ENCODE peak calls at places on chromosomes 1 and 21, in eight cellular contexts. One of them, this sample, is unnamed.

GRCh38 chr1:54047384-54048315 is 5.4 kb downstream of the TMEM59 start:
- DNase-seq in T-helper 1 cell: no peak
- DNase-seq in cardiac septum: no peak
- DNase-seq in BJ: no peak
- DNase-seq in activated CD4-positive, alpha-beta T cell treated with anti-CD3 and anti-CD28 coated beads for 48 hours: no peak
- DNase-seq in GM20000: no peak
- DNase-seq in NCI-H2029: no peak
- DNase-seq in anterior cingulate cortex: no peak
- DNase-seq in this sample: no peak

GRCh38 chr1:231861541-231862481 is 235.2 kb downstream of the DISC1 start:
- DNase-seq in GM20000: no peak
- DNase-seq in cardiac septum: no peak
- DNase-seq in NCI-H2029: no peak
- DNase-seq in BJ: no peak
- DNase-seq in anterior cingulate cortex: no peak
- DNase-seq in T-helper 1 cell: no peak
- DNase-seq in activated CD4-positive, alpha-beta T cell treated with anti-CD3 and anti-CD28 coated beads for 48 hours: no peak
- DNase-seq in this sample: no peak

GRCh38 chr1:118154220-118154619 is 30.8 kb downstream of the SPAG17 start:
- DNase-seq in NCI-H2029: no peak
- DNase-seq in GM20000: peak
- DNase-seq in activated CD4-positive, alpha-beta T cell treated with anti-CD3 and anti-CD28 coated beads for 48 hours: no peak
- DNase-seq in anterior cingulate cortex: no peak
- DNase-seq in T-helper 1 cell: no peak
- DNase-seq in cardiac septum: no peak
- DNase-seq in BJ: no peak
- DNase-seq in this sample: no peak

GRCh38 chr1:170114916-170115315 is 30.8 kb upstream of the NTMT2 start:
- DNase-seq in NCI-H2029: no peak
- DNase-seq in BJ: no peak
- DNase-seq in GM20000: no peak
- DNase-seq in anterior cingulate cortex: no peak
- DNase-seq in cardiac septum: no peak
- DNase-seq in activated CD4-positive, alpha-beta T cell treated with anti-CD3 and anti-CD28 coated beads for 48 hours: no peak
- DNase-seq in T-helper 1 cell: no peak
- DNase-seq in this sample: no peak

GRCh38 chr1:98706173-98706848 is 44.8 kb downstream of the SNX7 start:
- DNase-seq in cardiac septum: no peak
- DNase-seq in anterior cingulate cortex: no peak
- DNase-seq in activated CD4-positive, alpha-beta T cell treated with anti-CD3 and anti-CD28 coated beads for 48 hours: no peak
- DNase-seq in T-helper 1 cell: no peak
- DNase-seq in GM20000: no peak
- DNase-seq in NCI-H2029: no peak
- DNase-seq in BJ: no peak
- DNase-seq in this sample: no peak

GRCh38 chr1:66492424-66492823 is 41.5 kb upstream of the SGIP1 start:
- DNase-seq in cardiac septum: no peak
- DNase-seq in anterior cingulate cortex: no peak
- DNase-seq in BJ: no peak
- DNase-seq in NCI-H2029: no peak
- DNase-seq in activated CD4-positive, alpha-beta T cell treated with anti-CD3 and anti-CD28 coated beads for 48 hours: no peak
- DNase-seq in T-helper 1 cell: no peak
- DNase-seq in GM20000: no peak
- DNase-seq in this sample: no peak

GRCh38 chr1:212628813-212629415 is 20.4 kb downstream of the ATF3 start:
- DNase-seq in BJ: no peak
- DNase-seq in activated CD4-positive, alpha-beta T cell treated with anti-CD3 and anti-CD28 coated beads for 48 hours: no peak
- DNase-seq in GM20000: no peak
- DNase-seq in NCI-H2029: no peak
- DNase-seq in T-helper 1 cell: no peak
- DNase-seq in cardiac septum: no peak
- DNase-seq in anterior cingulate cortex: no peak
- DNase-seq in this sample: no peak

GRCh38 chr1:241627453-241628329 is 12.5 kb downstream of the CHML start:
- DNase-seq in BJ: no peak
- DNase-seq in activated CD4-positive, alpha-beta T cell treated with anti-CD3 and anti-CD28 coated beads for 48 hours: peak
- DNase-seq in NCI-H2029: peak
- DNase-seq in GM20000: peak
- DNase-seq in anterior cingulate cortex: no peak
- DNase-seq in T-helper 1 cell: peak
- DNase-seq in cardiac septum: no peak
- DNase-seq in this sample: no peak

GRCh38 chr1:200184196-200184595 is 156.7 kb downstream of the NR5A2 start:
- DNase-seq in BJ: no peak
- DNase-seq in NCI-H2029: peak
- DNase-seq in activated CD4-positive, alpha-beta T cell treated with anti-CD3 and anti-CD28 coated beads for 48 hours: no peak
- DNase-seq in GM20000: no peak
- DNase-seq in cardiac septum: peak
- DNase-seq in T-helper 1 cell: no peak
- DNase-seq in anterior cingulate cortex: peak
- DNase-seq in this sample: peak

GRCh38 chr1:235455806-235456205 is 48.4 kb downstream of the B3GALNT2 start:
- DNase-seq in activated CD4-positive, alpha-beta T cell treated with anti-CD3 and anti-CD28 coated beads for 48 hours: no peak
- DNase-seq in BJ: no peak
- DNase-seq in anterior cingulate cortex: no peak
- DNase-seq in T-helper 1 cell: no peak
- DNase-seq in cardiac septum: no peak
- DNase-seq in NCI-H2029: no peak
- DNase-seq in GM20000: no peak
- DNase-seq in this sample: no peak

GRCh38 chr1:11700655-11701467 is 9.4 kb downstream of the DRAXIN start:
- DNase-seq in activated CD4-positive, alpha-beta T cell treated with anti-CD3 and anti-CD28 coated beads for 48 hours: no peak
- DNase-seq in GM20000: no peak
- DNase-seq in anterior cingulate cortex: no peak
- DNase-seq in NCI-H2029: no peak
- DNase-seq in T-helper 1 cell: no peak
- DNase-seq in BJ: no peak
- DNase-seq in cardiac septum: no peak
- DNase-seq in this sample: no peak

GRCh38 chr1:101506541-101507164 is 269.8 kb downstream of the S1PR1 start:
- DNase-seq in T-helper 1 cell: no peak
- DNase-seq in cardiac septum: no peak
- DNase-seq in NCI-H2029: peak
- DNase-seq in anterior cingulate cortex: no peak
- DNase-seq in activated CD4-positive, alpha-beta T cell treated with anti-CD3 and anti-CD28 coated beads for 48 hours: peak
- DNase-seq in GM20000: peak
- DNase-seq in BJ: no peak
- DNase-seq in this sample: peak

GRCh38 chr1:234918216-234918841 is 210.3 kb downstream of the TOMM20 start:
- DNase-seq in T-helper 1 cell: no peak
- DNase-seq in activated CD4-positive, alpha-beta T cell treated with anti-CD3 and anti-CD28 coated beads for 48 hours: no peak
- DNase-seq in cardiac septum: peak
- DNase-seq in NCI-H2029: peak
- DNase-seq in GM20000: no peak
- DNase-seq in anterior cingulate cortex: no peak
- DNase-seq in BJ: no peak
- DNase-seq in this sample: no peak

GRCh38 chr21:33254766-33255165 is 11.4 kb upstream of the IL10RB start:
- DNase-seq in T-helper 1 cell: no peak
- DNase-seq in BJ: no peak
- DNase-seq in cardiac septum: no peak
- DNase-seq in NCI-H2029: no peak
- DNase-seq in anterior cingulate cortex: no peak
- DNase-seq in activated CD4-positive, alpha-beta T cell treated with anti-CD3 and anti-CD28 coated beads for 48 hours: no peak
- DNase-seq in GM20000: no peak
- DNase-seq in this sample: no peak

GRCh38 chr1:48203287-48203900 is 19.1 kb upstream of the SLC5A9 start:
- DNase-seq in NCI-H2029: peak
- DNase-seq in activated CD4-positive, alpha-beta T cell treated with anti-CD3 and anti-CD28 coated beads for 48 hours: no peak
- DNase-seq in GM20000: peak
- DNase-seq in anterior cingulate cortex: no peak
- DNase-seq in BJ: no peak
- DNase-seq in cardiac septum: no peak
- DNase-seq in T-helper 1 cell: no peak
- DNase-seq in this sample: no peak

GRCh38 chr1:229456016-229456415 is 22.1 kb upstream of the ACTA1 start:
- DNase-seq in activated CD4-positive, alpha-beta T cell treated with anti-CD3 and anti-CD28 coated beads for 48 hours: no peak
- DNase-seq in cardiac septum: no peak
- DNase-seq in BJ: no peak
- DNase-seq in NCI-H2029: no peak
- DNase-seq in GM20000: no peak
- DNase-seq in anterior cingulate cortex: no peak
- DNase-seq in T-helper 1 cell: no peak
- DNase-seq in this sample: no peak

GRCh38 chr1:154972517-154973343 is 1.8 kb upstream of the CKS1B start:
- DNase-seq in activated CD4-positive, alpha-beta T cell treated with anti-CD3 and anti-CD28 coated beads for 48 hours: no peak
- DNase-seq in GM20000: no peak
- DNase-seq in anterior cingulate cortex: peak
- DNase-seq in cardiac septum: no peak
- DNase-seq in NCI-H2029: no peak
- DNase-seq in BJ: peak
- DNase-seq in T-helper 1 cell: no peak
- DNase-seq in this sample: peak

This sample was measured in AG09319.